ENCODE peak calls at places on chromosomes 16 and 17, in six cellular contexts. C is ascending aorta, J is thoracic aorta, P is substantia nigra, W is brain microvascular endothelial cell, L is aorta. Z is an unnamed sample.

GRCh38 chr17:2024572-2025219 is 438 bp downstream of the RTN4RL1 start:
- DNase-seq in C (no peak), J (no peak), P (no peak), W (no peak), L (no peak), Z (peak; percentile 71)

GRCh38 chr16:749010-749409 is 8.2 kb upstream of the CIAO3 start:
- DNase-seq in C (no peak), J (no peak), P (no peak), W (peak; percentile 35), L (no peak), Z (no peak)

GRCh38 chr17:21363776-21364642 is 12.1 kb upstream of the KCNJ12 start:
- DNase-seq in C (no peak), J (no peak), P (no peak), W (no peak), L (no peak), Z (no peak)

GRCh38 chr17:65198653-65199382 is 61.6 kb downstream of the RGS9 start:
- DNase-seq in C (no peak), J (no peak), P (no peak), W (no peak), L (no peak), Z (no peak)

GRCh38 chr16:68372806-68373205 is 62.0 kb downstream of the PRMT7 start:
- DNase-seq in C (no peak), J (no peak), P (no peak), W (no peak), L (peak; percentile 23), Z (no peak)

GRCh38 chr16:2846511-2847310 is 11.3 kb downstream of the PRSS22 start:
- DNase-seq in C (no peak), J (no peak), P (no peak), W (no peak), L (no peak), Z (no peak)

GRCh38 chr17:39968731-39969130 is 5.9 kb downstream of the GSDMA start:
- DNase-seq in C (no peak), J (no peak), P (no peak), W (no peak), L (no peak), Z (no peak)

GRCh38 chr17:21119247-21119944 is 7.4 kb upstream of the DHRS7B start:
- DNase-seq in C (peak; percentile 90), J (peak; percentile 28), P (peak; percentile 43), W (peak; percentile 52), L (peak; percentile 72), Z (peak; percentile 69)

GRCh38 chr17:37375685-37376084 is at the start of gene C17orf78:
- DNase-seq in C (no peak), J (no peak), P (no peak), W (no peak), L (no peak), Z (no peak)

GRCh38 chr17:67520916-67521772 is 144.1 kb downstream of the PITPNC1 start:
- DNase-seq in C (no peak), J (no peak), P (no peak), W (no peak), L (no peak), Z (no peak)

GRCh38 chr17:59845595-59846390 is 47.0 kb downstream of the TUBD1 start:
- DNase-seq in C (no peak), J (no peak), P (no peak), W (peak; percentile 75), L (no peak), Z (no peak)

GRCh38 chr16:1170076-1170418 is 17.1 kb downstream of the CACNA1H start:
- DNase-seq in C (no peak), J (no peak), P (no peak), W (no peak), L (no peak), Z (no peak)

GRCh38 chr17:41284043-41284442 is 8.5 kb downstream of the KRTAP9-7 start:
- DNase-seq in C (no peak), J (no peak), P (no peak), W (no peak), L (no peak), Z (no peak)

GRCh38 chr16:967546-968295 is 3.1 kb downstream of the LMF1 start:
- DNase-seq in C (no peak), J (no peak), P (no peak), W (no peak), L (peak; percentile 33), Z (peak; percentile 59)

GRCh38 chr17:61128671-61129115 is 270.9 kb upstream of the TBX2 start:
- DNase-seq in C (no peak), J (no peak), P (no peak), W (peak; percentile 28), L (no peak), Z (no peak)

GRCh38 chr17:3911271-3912053 is 4.8 kb downstream of the P2RX1 start:
- DNase-seq in C (no peak), J (no peak), P (no peak), W (no peak), L (peak; percentile 71), Z (no peak)

GRCh38 chr17:72439893-72440502 is 319.2 kb downstream of the SOX9 start:
- DNase-seq in C (no peak), J (no peak), P (no peak), W (no peak), L (no peak), Z (no peak)

GRCh38 chr16:72945081-72945480 is 102.8 kb downstream of the ZFHX3 start:
- DNase-seq in C (no peak), J (no peak), P (no peak), W (no peak), L (no peak), Z (no peak)

GRCh38 chr17:49633762-49634486 is 44.0 kb downstream of the SPOP start:
- DNase-seq in C (no peak), J (no peak), P (no peak), W (no peak), L (no peak), Z (no peak)
- H3K27ac ChIP-seq in C (peak overlapping the region; percentile 88), J (peak overlapping the region; percentile 100), P (peak overlapping the region; percentile 2), W (no peak overlapping the region), L (peak overlapping the region; percentile 96), Z (peak overlapping the region; percentile 11)

DNA sequence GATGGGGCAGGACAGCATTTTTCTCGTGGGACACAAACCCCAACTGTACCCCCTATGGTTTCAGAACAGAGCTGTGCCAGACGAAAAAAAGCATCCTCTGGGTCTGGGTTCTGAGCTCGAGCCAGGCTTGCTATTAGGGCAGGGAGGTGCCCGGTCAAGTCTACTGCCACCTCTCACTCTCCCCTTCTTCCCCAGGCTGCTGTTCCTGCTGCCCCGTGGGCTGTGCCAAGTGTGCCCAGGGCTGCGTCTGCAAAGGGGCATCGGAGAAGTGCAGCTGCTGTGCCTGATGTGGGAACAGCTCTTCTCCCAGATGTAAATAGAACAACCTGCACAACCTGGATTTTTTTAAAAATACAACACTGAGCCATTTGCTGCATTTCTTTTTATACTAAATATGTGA is 1.1 kb downstream of the MT1E start:
- DNase-seq in C (no peak), J (no peak), P (no peak), W (no peak), L (no peak), Z (no peak)
- H3K27ac ChIP-seq in C (peak overlapping the region; percentile 96), J (peak overlapping the region; percentile 95), P (no peak overlapping the region), W (peak overlapping the region; percentile 54), L (peak overlapping the region; percentile 43), Z (peak overlapping the region; percentile 93)

GRCh38 chr16:85422124-85422373 is 191.1 kb upstream of the GSE1 start:
- DNase-seq in C (no peak), J (no peak), P (no peak), W (no peak), L (no peak), Z (no peak)
- H3K27ac ChIP-seq in C (no peak overlapping the region), J (no peak overlapping the region), P (no peak overlapping the region), W (no peak overlapping the region), L (no peak overlapping the region), Z (no peak overlapping the region)

GRCh38 chr17:74642556-74642955 is 19.0 kb upstream of the CD300E start:
- DNase-seq in C (no peak), J (no peak), P (no peak), W (no peak), L (no peak), Z (no peak)
- H3K27ac ChIP-seq in C (no peak overlapping the region), J (no peak overlapping the region), P (no peak overlapping the region), W (no peak overlapping the region), L (no peak overlapping the region), Z (no peak overlapping the region)

DNA sequence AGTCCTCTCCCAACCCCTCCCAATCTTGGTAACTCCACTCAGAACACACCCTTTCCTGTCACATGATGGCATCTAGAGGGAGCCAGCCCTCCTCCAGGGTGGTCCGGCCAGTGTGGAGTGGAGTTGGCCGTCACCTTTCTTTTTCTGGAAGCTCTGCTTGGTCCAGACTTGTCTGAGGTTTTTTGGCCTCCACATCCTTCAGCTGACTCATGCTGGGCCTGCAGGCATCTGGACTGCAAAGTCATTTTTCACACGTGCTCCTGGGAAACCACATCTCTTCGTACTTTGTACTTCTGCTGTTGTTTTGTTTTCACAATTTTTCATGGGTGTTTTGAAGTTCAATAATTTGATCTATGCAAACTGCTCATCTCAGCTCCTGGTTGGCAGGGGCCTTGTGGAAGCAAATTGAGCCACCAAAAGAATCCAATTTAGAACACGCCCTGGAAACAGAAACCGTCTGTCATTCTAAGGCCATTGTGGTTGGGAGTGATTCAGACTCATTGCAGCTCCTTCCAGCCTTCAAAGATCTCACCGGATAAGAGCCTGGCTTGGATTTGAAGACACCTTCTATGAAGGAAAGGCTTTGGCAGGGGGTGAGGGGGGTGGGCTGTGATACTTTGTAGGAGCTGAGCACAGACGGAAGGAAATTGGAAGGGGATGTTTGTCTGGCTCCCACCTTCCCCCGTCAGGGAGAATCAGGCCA is 42.4 kb upstream of the NF1 start:
- DNase-seq in C (peak; percentile 81), J (peak; percentile 40), P (no peak), W (peak; percentile 94), L (peak; percentile 87), Z (no peak)
- H3K27ac ChIP-seq in C (peak overlapping the region; percentile 84), J (peak overlapping the region; percentile 57), P (no peak overlapping the region), W (peak overlapping the region; percentile 87), L (no peak overlapping the region), Z (no peak overlapping the region)

GRCh38 chr17:35404360-35404759 is 27.9 kb downstream of the SLFN12 start:
- DNase-seq in C (no peak), J (no peak), P (no peak), W (no peak), L (no peak), Z (no peak)
- H3K27ac ChIP-seq in C (no peak overlapping the region), J (no peak overlapping the region), P (no peak overlapping the region), W (no peak overlapping the region), L (no peak overlapping the region), Z (no peak overlapping the region)

GRCh38 chr16:75043175-75043937 is 44.5 kb downstream of the ZNRF1 start:
- DNase-seq in C (no peak), J (no peak), P (no peak), W (no peak), L (no peak), Z (no peak)

GRCh38 chr16:75044800-75045361 is 46.1 kb downstream of the ZNRF1 start:
- DNase-seq in C (peak; percentile 85), J (no peak), P (no peak), W (no peak), L (peak; percentile 63), Z (peak; percentile 69)

GRCh38 chr16:75048051-75048450 is 49.2 kb downstream of the ZNRF1 start:
- DNase-seq in C (no peak), J (no peak), P (no peak), W (no peak), L (no peak), Z (no peak)

GRCh38 chr16:75042423-75043174 is 43.8 kb downstream of the ZNRF1 start:
- DNase-seq in C (no peak), J (no peak), P (no peak), W (no peak), L (no peak), Z (no peak)

GRCh38 chr16:75045424-75045823 is 46.6 kb downstream of the ZNRF1 start:
- DNase-seq in C (no peak), J (no peak), P (no peak), W (no peak), L (no peak), Z (no peak)
- H3K27ac ChIP-seq in C (peak overlapping the region; percentile 72), J (peak overlapping the region; percentile 53), P (no peak overlapping the region), W (no peak overlapping the region), L (no peak overlapping the region), Z (peak overlapping the region; percentile 60)

Z was measured in upper lobe of right lung.